ENCODE peak calls at places on chromosomes 3 and 15, in nine cellular contexts. One of them, this sample, is unnamed.

GRCh38 chr3:184568918-184569829 is 7.6 kb downstream of the EPHB3 start:
- DNase-seq in WTC11: peak
- DNase-seq in choroid plexus epithelial cell: peak
- DNase-seq in HT1080: peak
- DNase-seq in MCF 10A: peak
- DNase-seq in T-helper 9 cell: no peak
- DNase-seq in midbrain: peak
- DNase-seq in NCI-H345: peak
- DNase-seq in NCI-H1105: peak
- DNase-seq in this sample: peak

GRCh38 chr3:143220745-143221144 is 101.2 kb downstream of the CHST2 start:
- DNase-seq in WTC11: no peak
- DNase-seq in choroid plexus epithelial cell: no peak
- DNase-seq in HT1080: no peak
- DNase-seq in MCF 10A: no peak
- DNase-seq in T-helper 9 cell: no peak
- DNase-seq in midbrain: no peak
- DNase-seq in NCI-H345: no peak
- DNase-seq in NCI-H1105: no peak
- DNase-seq in this sample: no peak

GRCh38 chr15:72153269-72153668 is 35.1 kb downstream of the SENP8 start:
- DNase-seq in WTC11: no peak
- DNase-seq in choroid plexus epithelial cell: no peak
- DNase-seq in HT1080: no peak
- DNase-seq in MCF 10A: no peak
- DNase-seq in T-helper 9 cell: no peak
- DNase-seq in midbrain: no peak
- DNase-seq in NCI-H345: peak
- DNase-seq in NCI-H1105: no peak
- DNase-seq in this sample: no peak

GRCh38 chr3:52471371-52472238 is 16.2 kb downstream of the NISCH start:
- DNase-seq in WTC11: peak
- DNase-seq in choroid plexus epithelial cell: peak
- DNase-seq in HT1080: peak
- DNase-seq in MCF 10A: peak
- DNase-seq in T-helper 9 cell: no peak
- DNase-seq in midbrain: peak
- DNase-seq in NCI-H345: no peak
- DNase-seq in NCI-H1105: no peak
- DNase-seq in this sample: peak

GRCh38 chr3:114741066-114741465 is 406.0 kb downstream of the ZBTB20 start:
- DNase-seq in WTC11: no peak
- DNase-seq in choroid plexus epithelial cell: peak
- DNase-seq in HT1080: peak
- DNase-seq in MCF 10A: no peak
- DNase-seq in T-helper 9 cell: no peak
- DNase-seq in midbrain: no peak
- DNase-seq in NCI-H345: no peak
- DNase-seq in NCI-H1105: no peak
- DNase-seq in this sample: peak

GRCh38 chr15:67194171-67195114 is 60.0 kb downstream of the AAGAB start:
- DNase-seq in WTC11: no peak
- DNase-seq in choroid plexus epithelial cell: peak
- DNase-seq in HT1080: no peak
- DNase-seq in MCF 10A: no peak
- DNase-seq in T-helper 9 cell: no peak
- DNase-seq in midbrain: no peak
- DNase-seq in NCI-H345: no peak
- DNase-seq in NCI-H1105: no peak
- DNase-seq in this sample: peak

GRCh38 chr3:149277338-149277813 is 55.7 kb upstream of the CP start:
- DNase-seq in WTC11: no peak
- DNase-seq in choroid plexus epithelial cell: peak
- DNase-seq in HT1080: peak
- DNase-seq in MCF 10A: peak
- DNase-seq in T-helper 9 cell: no peak
- DNase-seq in midbrain: no peak
- DNase-seq in NCI-H345: no peak
- DNase-seq in NCI-H1105: no peak
- DNase-seq in this sample: peak

GRCh38 chr15:101088311-101088710 is 163.5 kb downstream of the CHSY1 start:
- DNase-seq in WTC11: no peak
- DNase-seq in choroid plexus epithelial cell: no peak
- DNase-seq in HT1080: no peak
- DNase-seq in MCF 10A: no peak
- DNase-seq in T-helper 9 cell: no peak
- DNase-seq in midbrain: no peak
- DNase-seq in NCI-H345: no peak
- DNase-seq in NCI-H1105: no peak
- DNase-seq in this sample: no peak

GRCh38 chr3:66196633-66197032 is 24.2 kb upstream of the SLC25A26 start:
- DNase-seq in WTC11: no peak
- DNase-seq in choroid plexus epithelial cell: no peak
- DNase-seq in HT1080: no peak
- DNase-seq in MCF 10A: peak
- DNase-seq in T-helper 9 cell: no peak
- DNase-seq in midbrain: peak
- DNase-seq in NCI-H345: no peak
- DNase-seq in NCI-H1105: no peak
- DNase-seq in this sample: no peak

GRCh38 chr15:62469874-62470688 is 305.0 kb upstream of the C2CD4B start:
- DNase-seq in WTC11: peak
- DNase-seq in choroid plexus epithelial cell: peak
- DNase-seq in HT1080: peak
- DNase-seq in MCF 10A: no peak
- DNase-seq in T-helper 9 cell: no peak
- DNase-seq in midbrain: peak
- DNase-seq in NCI-H345: no peak
- DNase-seq in NCI-H1105: no peak
- DNase-seq in this sample: peak

GRCh38 chr15:34223904-34224596 is 766 bp upstream of the EMC4 start:
- DNase-seq in WTC11: no peak
- DNase-seq in choroid plexus epithelial cell: peak
- DNase-seq in HT1080: no peak
- DNase-seq in MCF 10A: peak
- DNase-seq in T-helper 9 cell: no peak
- DNase-seq in midbrain: no peak
- DNase-seq in NCI-H345: no peak
- DNase-seq in NCI-H1105: no peak
- DNase-seq in this sample: peak

GRCh38 chr3:172853005-172853404 is 102.5 kb downstream of the ECT2 start:
- DNase-seq in WTC11: no peak
- DNase-seq in choroid plexus epithelial cell: no peak
- DNase-seq in HT1080: no peak
- DNase-seq in MCF 10A: no peak
- DNase-seq in T-helper 9 cell: no peak
- DNase-seq in midbrain: no peak
- DNase-seq in NCI-H345: no peak
- DNase-seq in NCI-H1105: no peak
- DNase-seq in this sample: no peak

GRCh38 chr3:88061749-88062148 is 2.7 kb downstream of the ZNF654 start:
- DNase-seq in WTC11: no peak
- DNase-seq in choroid plexus epithelial cell: no peak
- DNase-seq in HT1080: no peak
- DNase-seq in MCF 10A: no peak
- DNase-seq in T-helper 9 cell: no peak
- DNase-seq in midbrain: no peak
- DNase-seq in NCI-H345: no peak
- DNase-seq in NCI-H1105: no peak
- DNase-seq in this sample: no peak

GRCh38 chr3:127140501-127141460 is 52.1 kb upstream of the PRR23E start:
- DNase-seq in WTC11: no peak
- DNase-seq in choroid plexus epithelial cell: no peak
- DNase-seq in HT1080: no peak
- DNase-seq in MCF 10A: no peak
- DNase-seq in T-helper 9 cell: no peak
- DNase-seq in midbrain: no peak
- DNase-seq in NCI-H345: no peak
- DNase-seq in NCI-H1105: no peak
- DNase-seq in this sample: no peak

GRCh38 chr15:63509933-63510547 is 5.6 kb downstream of the USP3 start:
- DNase-seq in WTC11: no peak
- DNase-seq in choroid plexus epithelial cell: peak
- DNase-seq in HT1080: peak
- DNase-seq in MCF 10A: peak
- DNase-seq in T-helper 9 cell: no peak
- DNase-seq in midbrain: no peak
- DNase-seq in NCI-H345: no peak
- DNase-seq in NCI-H1105: no peak
- DNase-seq in this sample: peak

GRCh38 chr3:95815828-95816227 is 998.6 kb upstream of the EPHA6 start:
- DNase-seq in WTC11: no peak
- DNase-seq in choroid plexus epithelial cell: no peak
- DNase-seq in HT1080: peak
- DNase-seq in MCF 10A: no peak
- DNase-seq in T-helper 9 cell: no peak
- DNase-seq in midbrain: no peak
- DNase-seq in NCI-H345: no peak
- DNase-seq in NCI-H1105: no peak
- DNase-seq in this sample: no peak

GRCh38 chr3:29871087-29871486 is 590.2 kb downstream of the RBMS3 start:
- DNase-seq in WTC11: no peak
- DNase-seq in choroid plexus epithelial cell: no peak
- DNase-seq in HT1080: no peak
- DNase-seq in MCF 10A: peak
- DNase-seq in T-helper 9 cell: no peak
- DNase-seq in midbrain: no peak
- DNase-seq in NCI-H345: no peak
- DNase-seq in NCI-H1105: no peak
- DNase-seq in this sample: no peak

GRCh38 chr3:47410801-47411646 is 30.2 kb downstream of the PTPN23 start:
- DNase-seq in WTC11: no peak
- DNase-seq in choroid plexus epithelial cell: no peak
- DNase-seq in HT1080: no peak
- DNase-seq in MCF 10A: no peak
- DNase-seq in T-helper 9 cell: no peak
- DNase-seq in midbrain: no peak
- DNase-seq in NCI-H345: no peak
- DNase-seq in NCI-H1105: no peak
- DNase-seq in this sample: no peak